ENCODE peak calls at places on chromosomes 3 and 15, in six cellular contexts. One of them, this sample, is unnamed.

GRCh38 chr3:55189359-55189801 is 261.5 kb upstream of the LRTM1 start:
- DNase-seq in HepG2: no peak
- DNase-seq in ovary: no peak
- DNase-seq in heart left ventricle: no peak
- DNase-seq in IMR-90: peak
- DNase-seq in uterus: no peak
- DNase-seq in this sample: no peak

GRCh38 chr3:37183976-37184375 is 9.6 kb upstream of the LRRFIP2 start:
- DNase-seq in ovary: no peak
- DNase-seq in IMR-90: no peak
- DNase-seq in heart left ventricle: no peak
- DNase-seq in uterus: no peak
- DNase-seq in HepG2: no peak
- DNase-seq in this sample: no peak

GRCh38 chr3:32126305-32127015 is 20.0 kb downstream of the GPD1L start:
- DNase-seq in IMR-90: no peak
- DNase-seq in heart left ventricle: peak
- DNase-seq in HepG2: no peak
- DNase-seq in uterus: no peak
- DNase-seq in ovary: no peak
- DNase-seq in this sample: no peak

GRCh38 chr15:34436126-34436955 is 1.3 kb downstream of the GOLGA8A start:
- DNase-seq in IMR-90: no peak
- DNase-seq in ovary: no peak
- DNase-seq in HepG2: no peak
- DNase-seq in uterus: no peak
- DNase-seq in heart left ventricle: no peak
- DNase-seq in this sample: peak

GRCh38 chr3:177351757-177352158 is 154.5 kb upstream of the TBL1XR1 start:
- DNase-seq in HepG2: no peak
- DNase-seq in IMR-90: no peak
- DNase-seq in ovary: no peak
- DNase-seq in heart left ventricle: no peak
- DNase-seq in uterus: no peak
- DNase-seq in this sample: no peak

GRCh38 chr15:57112178-57112577 is 193.7 kb downstream of the TCF12 start:
- DNase-seq in HepG2: no peak
- DNase-seq in IMR-90: peak
- DNase-seq in uterus: no peak
- DNase-seq in ovary: no peak
- DNase-seq in heart left ventricle: no peak
- DNase-seq in this sample: no peak

GRCh38 chr3:52109556-52110380 is 44.5 kb downstream of the POC1A start:
- DNase-seq in uterus: no peak
- DNase-seq in HepG2: no peak
- DNase-seq in ovary: no peak
- DNase-seq in heart left ventricle: no peak
- DNase-seq in IMR-90: peak
- DNase-seq in this sample: peak

GRCh38 chr3:112407214-112407887 is 74.4 kb downstream of the CD200 start:
- DNase-seq in IMR-90: no peak
- DNase-seq in ovary: no peak
- DNase-seq in uterus: no peak
- DNase-seq in heart left ventricle: no peak
- DNase-seq in HepG2: no peak
- DNase-seq in this sample: no peak

GRCh38 chr3:12970684-12971083 is 102.5 kb downstream of the IQSEC1 start:
- DNase-seq in HepG2: no peak
- DNase-seq in ovary: no peak
- DNase-seq in heart left ventricle: no peak
- DNase-seq in IMR-90: no peak
- DNase-seq in uterus: no peak
- DNase-seq in this sample: no peak

GRCh38 chr15:91264651-91265351 is 164.7 kb downstream of the SV2B start:
- DNase-seq in uterus: no peak
- DNase-seq in HepG2: no peak
- DNase-seq in ovary: no peak
- DNase-seq in IMR-90: no peak
- DNase-seq in heart left ventricle: no peak
- DNase-seq in this sample: no peak

GRCh38 chr3:189410522-189410921 is 220.7 kb upstream of the TP63 start:
- DNase-seq in HepG2: no peak
- DNase-seq in uterus: no peak
- DNase-seq in heart left ventricle: no peak
- DNase-seq in ovary: no peak
- DNase-seq in IMR-90: no peak
- DNase-seq in this sample: no peak

GRCh38 chr3:185630182-185630622 is 44.1 kb downstream of the SENP2 start:
- DNase-seq in ovary: peak
- DNase-seq in IMR-90: peak
- DNase-seq in heart left ventricle: peak
- DNase-seq in uterus: peak
- DNase-seq in HepG2: no peak
- DNase-seq in this sample: no peak

GRCh38 chr15:57307527-57308193 is 68.6 kb upstream of the CGNL1 start:
- DNase-seq in uterus: no peak
- DNase-seq in IMR-90: no peak
- DNase-seq in ovary: no peak
- DNase-seq in HepG2: peak
- DNase-seq in heart left ventricle: no peak
- DNase-seq in this sample: no peak

DNA sequence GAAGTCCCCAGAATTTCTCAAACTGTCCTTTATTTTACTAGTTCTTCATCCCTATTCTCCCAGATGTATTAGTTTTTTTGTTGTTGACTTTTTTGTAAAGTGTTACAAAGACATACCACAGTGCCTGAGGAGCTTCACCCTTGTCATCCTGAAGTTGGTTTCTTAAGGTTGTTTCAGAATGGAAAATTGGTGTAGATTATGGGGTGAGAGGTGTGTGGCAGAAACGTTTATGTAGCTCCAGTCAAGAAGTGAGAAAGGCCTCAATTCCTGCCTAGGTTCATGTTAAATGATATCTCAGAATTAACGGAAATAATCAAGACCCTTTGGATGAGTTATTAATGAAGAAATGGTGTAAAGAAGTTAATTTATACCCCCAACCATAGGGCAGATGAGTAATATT is 6.8 kb downstream of the EDEM1 start:
- DNase-seq in uterus: no peak
- DNase-seq in ovary: no peak
- DNase-seq in HepG2: no peak
- DNase-seq in heart left ventricle: no peak
- DNase-seq in IMR-90: no peak
- DNase-seq in this sample: no peak
- TF ChIP-seq POLR2A in uterus: no peak
- TF ChIP-seq POLR2A in ovary: no peak
- TF ChIP-seq POLR2A in HepG2: no peak
- TF ChIP-seq POLR2A in heart left ventricle: no peak
- TF ChIP-seq POLR2A in IMR-90: no peak
- TF ChIP-seq POLR2A in this sample: no peak

GRCh38 chr3:44958406-44958805 is 17.6 kb downstream of the ZDHHC3 start:
- DNase-seq in HepG2: no peak
- DNase-seq in ovary: no peak
- DNase-seq in heart left ventricle: no peak
- DNase-seq in uterus: no peak
- DNase-seq in IMR-90: no peak
- DNase-seq in this sample: no peak
- TF ChIP-seq POLR2A in HepG2: no peak
- TF ChIP-seq POLR2A in ovary: no peak
- TF ChIP-seq POLR2A in heart left ventricle: no peak
- TF ChIP-seq POLR2A in uterus: no peak
- TF ChIP-seq POLR2A in IMR-90: no peak
- TF ChIP-seq POLR2A in this sample: no peak

GRCh38 chr3:105866656-105867653 is 1.9 kb downstream of the CBLB start:
- DNase-seq in heart left ventricle: peak
- DNase-seq in uterus: no peak
- DNase-seq in HepG2: peak
- DNase-seq in IMR-90: peak
- DNase-seq in ovary: peak
- DNase-seq in this sample: peak
- TF ChIP-seq POLR2A in heart left ventricle: no peak
- TF ChIP-seq POLR2A in uterus: peak
- TF ChIP-seq POLR2A in HepG2: no peak
- TF ChIP-seq POLR2A in IMR-90: peak
- TF ChIP-seq POLR2A in ovary: no peak
- TF ChIP-seq POLR2A in this sample: no peak

GRCh38 chr15:78006567-78007205 is 70.8 kb downstream of the TBC1D2B start:
- DNase-seq in uterus: no peak
- DNase-seq in IMR-90: no peak
- DNase-seq in heart left ventricle: no peak
- DNase-seq in ovary: no peak
- DNase-seq in HepG2: no peak
- DNase-seq in this sample: no peak
- TF ChIP-seq POLR2A in uterus: no peak
- TF ChIP-seq POLR2A in IMR-90: no peak
- TF ChIP-seq POLR2A in heart left ventricle: no peak
- TF ChIP-seq POLR2A in ovary: no peak
- TF ChIP-seq POLR2A in HepG2: no peak
- TF ChIP-seq POLR2A in this sample: no peak

GRCh38 chr15:41513282-41514227 is at the start of gene LTK:
- DNase-seq in uterus: no peak
- DNase-seq in HepG2: no peak
- DNase-seq in IMR-90: no peak
- DNase-seq in heart left ventricle: no peak
- DNase-seq in ovary: no peak
- DNase-seq in this sample: peak
- TF ChIP-seq POLR2A in uterus: no peak
- TF ChIP-seq POLR2A in HepG2: no peak
- TF ChIP-seq POLR2A in IMR-90: no peak
- TF ChIP-seq POLR2A in heart left ventricle: no peak
- TF ChIP-seq POLR2A in ovary: no peak
- TF ChIP-seq POLR2A in this sample: no peak